ENCODE peak calls at places on chromosomes 12 and 14, in four cellular contexts. One of them, this sample, is unnamed. For H3K9me2 and H3K36me3, the result is how much of the 10 kb centered on the place peaks cover.

GRCh38 chr14:74945852-74946658 is 9.3 kb downstream of the PGF start:
- DNase-seq in hepatocyte: peak
- DNase-seq in SK-N-SH: peak
- DNase-seq in PC-3: peak
- DNase-seq in this sample: peak

GRCh38 chr14:91509083-91509877 is 830 bp downstream of the PPP4R3A start:
- DNase-seq in hepatocyte: peak
- DNase-seq in SK-N-SH: peak
- DNase-seq in PC-3: no peak
- DNase-seq in this sample: peak

GRCh38 chr12:123996581-123996980 is 23.6 kb downstream of the ZNF664 start:
- DNase-seq in hepatocyte: no peak
- DNase-seq in SK-N-SH: no peak
- DNase-seq in PC-3: no peak
- DNase-seq in this sample: no peak

GRCh38 chr12:84131076-84131475 is 781.5 kb downstream of the SLC6A15 start:
- DNase-seq in hepatocyte: no peak
- DNase-seq in SK-N-SH: no peak
- DNase-seq in PC-3: peak
- DNase-seq in this sample: no peak

GRCh38 chr14:103118019-103118662 is 5.1 kb upstream of the TNFAIP2 start:
- DNase-seq in hepatocyte: no peak
- DNase-seq in SK-N-SH: no peak
- DNase-seq in PC-3: no peak
- DNase-seq in this sample: no peak

GRCh38 chr12:100356646-100357223 is at the start of gene SLC17A8:
- DNase-seq in hepatocyte: peak
- DNase-seq in SK-N-SH: peak
- DNase-seq in PC-3: no peak
- DNase-seq in this sample: no peak

GRCh38 chr14:50612795-50613194 is 52.9 kb downstream of the ATL1 start:
- DNase-seq in hepatocyte: no peak
- DNase-seq in SK-N-SH: no peak
- DNase-seq in PC-3: no peak
- DNase-seq in this sample: no peak

GRCh38 chr14:43894534-43894933 is 612.5 kb downstream of the FSCB start:
- DNase-seq in hepatocyte: no peak
- DNase-seq in SK-N-SH: peak
- DNase-seq in PC-3: peak
- DNase-seq in this sample: peak

GRCh38 chr12:132818562-132818961 is 10.1 kb downstream of the GOLGA3 start:
- DNase-seq in hepatocyte: no peak
- DNase-seq in SK-N-SH: no peak
- DNase-seq in PC-3: no peak
- DNase-seq in this sample: no peak

GRCh38 chr12:116969615-116970575 is 59.1 kb downstream of the FBXW8 start:
- DNase-seq in hepatocyte: no peak
- DNase-seq in SK-N-SH: peak
- DNase-seq in PC-3: no peak
- DNase-seq in this sample: no peak

GRCh38 chr12:104348283-104348993 is 44.9 kb downstream of the EID3 start:
- DNase-seq in hepatocyte: no peak
- DNase-seq in SK-N-SH: no peak
- DNase-seq in PC-3: no peak
- DNase-seq in this sample: no peak

GRCh38 chr12:104280111-104280510 is 23.4 kb upstream of the EID3 start:
- DNase-seq in hepatocyte: no peak
- DNase-seq in SK-N-SH: no peak
- DNase-seq in PC-3: peak
- DNase-seq in this sample: no peak

GRCh38 chr14:52678591-52678990 is 16.8 kb downstream of the ERO1A start:
- DNase-seq in hepatocyte: no peak
- DNase-seq in SK-N-SH: peak
- DNase-seq in PC-3: peak
- DNase-seq in this sample: peak

GRCh38 chr12:96219700-96220206 is 25.6 kb downstream of the ELK3 start:
- DNase-seq in hepatocyte: peak
- DNase-seq in SK-N-SH: peak
- DNase-seq in PC-3: peak
- DNase-seq in this sample: no peak

GRCh38 chr12:57895337-57896138 is 45.8 kb upstream of the ATP23 start:
- DNase-seq in hepatocyte: no peak
- DNase-seq in SK-N-SH: no peak
- DNase-seq in PC-3: no peak
- DNase-seq in this sample: no peak

GRCh38 chr14:52080817-52081755 is 12.2 kb upstream of the NID2 start:
- DNase-seq in hepatocyte: peak
- DNase-seq in SK-N-SH: no peak
- DNase-seq in PC-3: peak
- DNase-seq in this sample: no peak

GRCh38 chr12:69987453-69988102 is 162.6 kb downstream of the MYRFL start:
- DNase-seq in hepatocyte: peak
- DNase-seq in SK-N-SH: no peak
- DNase-seq in PC-3: peak
- DNase-seq in this sample: no peak

GRCh38 chr12:51621155-51621922 is 30.3 kb downstream of the SCN8A start:
- DNase-seq in hepatocyte: no peak
- DNase-seq in SK-N-SH: no peak
- DNase-seq in PC-3: peak
- DNase-seq in this sample: no peak

GRCh38 chr12:117580718-117581062 is 219.3 kb upstream of the NOS1 start:
- DNase-seq in hepatocyte: peak
- DNase-seq in SK-N-SH: peak
- DNase-seq in PC-3: peak
- DNase-seq in this sample: peak

GRCh38 chr12:41151789-41152188 is 36.3 kb upstream of the PDZRN4 start:
- DNase-seq in hepatocyte: no peak
- DNase-seq in SK-N-SH: no peak
- DNase-seq in PC-3: peak
- DNase-seq in this sample: no peak

GRCh38 chr12:13436696-13437391 is 240.3 kb downstream of the EMP1 start:
- DNase-seq in hepatocyte: peak
- DNase-seq in SK-N-SH: peak
- DNase-seq in PC-3: no peak
- DNase-seq in this sample: no peak

GRCh38 chr12:24135158-24135850 is 185.8 kb upstream of the SOX5 start:
- DNase-seq in hepatocyte: peak
- DNase-seq in SK-N-SH: peak
- DNase-seq in PC-3: no peak
- DNase-seq in this sample: no peak

GRCh38 chr12:1201886-1202285 is 210.9 kb downstream of the ERC1 start:
- DNase-seq in hepatocyte: no peak
- DNase-seq in SK-N-SH: no peak
- DNase-seq in PC-3: no peak
- DNase-seq in this sample: no peak

GRCh38 chr12:48104531-48104930 is 1.3 kb downstream of the SENP1 start:
- DNase-seq in hepatocyte: no peak
- DNase-seq in SK-N-SH: no peak
- DNase-seq in PC-3: peak
- DNase-seq in this sample: peak

GRCh38 chr12:24742378-24742777 is 206.5 kb downstream of the BCAT1 start:
- DNase-seq in hepatocyte: no peak
- DNase-seq in SK-N-SH: no peak
- DNase-seq in PC-3: no peak
- DNase-seq in this sample: no peak

GRCh38 chr12:27190761-27191160 is 53.3 kb upstream of the STK38L start:
- DNase-seq in hepatocyte: no peak
- DNase-seq in SK-N-SH: no peak
- DNase-seq in PC-3: peak
- DNase-seq in this sample: no peak

GRCh38 chr14:98462908-98463307 is 809.1 kb downstream of the BCL11B start:
- DNase-seq in hepatocyte: no peak
- DNase-seq in SK-N-SH: no peak
- DNase-seq in PC-3: no peak
- DNase-seq in this sample: no peak

GRCh38 chr14:98458702-98459101 is 813.3 kb downstream of the BCL11B start:
- DNase-seq in hepatocyte: no peak
- DNase-seq in SK-N-SH: no peak
- DNase-seq in PC-3: no peak
- DNase-seq in this sample: no peak
- H3K9me2 ChIP-seq in hepatocyte: under half
- H3K9me2 ChIP-seq in SK-N-SH: under half
- H3K9me2 ChIP-seq in PC-3: under half
- H3K9me2 ChIP-seq in this sample: under half

DNA sequence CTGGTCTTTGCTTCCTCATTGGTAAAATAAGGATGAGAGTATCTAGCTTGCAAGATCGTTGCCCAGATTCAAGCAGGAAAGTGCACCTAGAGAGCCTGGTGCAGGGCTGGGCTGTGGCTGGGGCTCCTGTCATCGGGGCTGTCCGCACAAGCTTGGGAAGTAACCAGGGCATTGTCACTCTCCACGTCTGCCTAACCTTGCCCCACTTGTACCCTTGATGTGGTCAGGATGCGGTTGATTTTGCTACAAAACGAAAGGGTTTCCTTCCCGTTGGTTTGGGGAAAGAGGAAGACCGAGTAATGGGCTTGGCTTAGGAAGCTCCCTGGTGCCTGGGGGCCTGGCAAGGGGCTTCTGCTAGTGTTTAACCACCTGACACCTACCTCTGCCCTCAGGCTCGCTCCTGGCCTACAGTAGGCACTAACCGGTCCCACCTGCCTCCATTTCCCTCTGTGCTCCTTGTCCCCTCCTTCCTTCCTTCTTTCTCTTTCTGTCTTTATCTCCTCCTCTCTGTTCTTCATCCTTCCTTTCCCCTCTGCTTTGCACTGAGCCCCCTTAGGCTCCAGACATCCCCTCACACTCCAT is 21.8 kb downstream of the MVK start:
- DNase-seq in hepatocyte: no peak
- DNase-seq in SK-N-SH: no peak
- DNase-seq in PC-3: no peak
- DNase-seq in this sample: no peak
- H3K36me3 ChIP-seq in hepatocyte: under half
- H3K36me3 ChIP-seq in SK-N-SH: under half
- H3K36me3 ChIP-seq in PC-3: under half
- H3K36me3 ChIP-seq in this sample: under half

DNA sequence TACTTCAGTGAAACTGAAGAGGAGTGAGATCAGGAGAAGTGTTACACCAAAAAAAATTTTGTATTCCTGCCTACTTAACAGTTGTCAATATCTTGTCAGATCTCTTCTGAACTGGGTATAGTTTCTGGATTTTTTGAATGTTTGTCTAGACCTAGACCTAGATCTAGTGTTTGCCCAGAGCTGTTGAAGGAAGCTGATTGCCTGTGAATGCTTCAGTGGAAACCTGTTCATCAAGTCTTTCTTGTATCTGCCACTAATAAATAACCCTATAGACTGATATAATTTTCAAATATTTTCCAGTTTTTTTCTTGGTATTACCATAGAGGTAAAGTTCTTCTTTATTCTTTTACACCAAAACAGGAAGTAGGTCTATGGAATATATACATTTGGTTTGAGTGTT is 781.5 kb upstream of the FBXO33 start:
- DNase-seq in hepatocyte: no peak
- DNase-seq in SK-N-SH: no peak
- DNase-seq in PC-3: peak
- DNase-seq in this sample: no peak
- H3K9me2 ChIP-seq in hepatocyte: under half
- H3K9me2 ChIP-seq in SK-N-SH: under half
- H3K9me2 ChIP-seq in PC-3: under half
- H3K9me2 ChIP-seq in this sample: under half

GRCh38 chr14:95107711-95108110 is 49.6 kb downstream of the DICER1 start:
- DNase-seq in hepatocyte: no peak
- DNase-seq in SK-N-SH: no peak
- DNase-seq in PC-3: no peak
- DNase-seq in this sample: no peak
- H3K36me3 ChIP-seq in hepatocyte: under half
- H3K36me3 ChIP-seq in SK-N-SH: half or more
- H3K36me3 ChIP-seq in PC-3: half or more
- H3K36me3 ChIP-seq in this sample: half or more

GRCh38 chr14:64247186-64247585 is 47.0 kb downstream of the ESR2 start:
- DNase-seq in hepatocyte: no peak
- DNase-seq in SK-N-SH: no peak
- DNase-seq in PC-3: no peak
- DNase-seq in this sample: no peak
- H3K9me2 ChIP-seq in hepatocyte: under half
- H3K9me2 ChIP-seq in SK-N-SH: under half
- H3K9me2 ChIP-seq in PC-3: under half
- H3K9me2 ChIP-seq in this sample: under half

GRCh38 chr12:62903151-62903550 is 31.8 kb downstream of the PPM1H start:
- DNase-seq in hepatocyte: no peak
- DNase-seq in SK-N-SH: no peak
- DNase-seq in PC-3: no peak
- DNase-seq in this sample: no peak

GRCh38 chr12:62899568-62900390 is 35.2 kb downstream of the PPM1H start:
- DNase-seq in hepatocyte: no peak
- DNase-seq in SK-N-SH: no peak
- DNase-seq in PC-3: no peak
- DNase-seq in this sample: no peak

GRCh38 chr12:62895351-62895750 is 39.6 kb downstream of the PPM1H start:
- DNase-seq in hepatocyte: no peak
- DNase-seq in SK-N-SH: no peak
- DNase-seq in PC-3: no peak
- DNase-seq in this sample: no peak

GRCh38 chr12:62900686-62901272 is 34.2 kb downstream of the PPM1H start:
- DNase-seq in hepatocyte: peak
- DNase-seq in SK-N-SH: no peak
- DNase-seq in PC-3: peak
- DNase-seq in this sample: no peak

DNA sequence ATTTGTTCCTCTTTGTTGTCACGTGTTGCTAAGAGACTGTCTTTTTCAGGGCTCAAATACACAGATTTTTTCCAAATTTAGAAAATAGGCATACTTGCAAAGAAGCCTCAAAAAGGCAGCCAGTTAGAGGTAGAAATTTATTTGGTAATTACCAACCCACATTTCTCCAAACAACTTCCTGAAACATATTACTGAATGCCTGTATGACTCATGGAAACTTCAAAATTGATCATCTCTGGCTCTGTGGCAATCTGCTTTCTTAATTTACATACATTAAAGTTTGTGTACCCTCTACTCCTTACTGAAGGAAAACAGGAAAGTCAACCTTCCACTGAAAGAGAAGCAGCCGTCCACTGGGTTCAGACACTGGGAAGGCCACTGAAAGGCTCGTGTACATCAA is 36.4 kb downstream of the PPM1H start:
- DNase-seq in hepatocyte: no peak
- DNase-seq in SK-N-SH: no peak
- DNase-seq in PC-3: peak
- DNase-seq in this sample: no peak
- H3K36me3 ChIP-seq in hepatocyte: under half
- H3K36me3 ChIP-seq in SK-N-SH: under half
- H3K36me3 ChIP-seq in PC-3: under half
- H3K36me3 ChIP-seq in this sample: under half

This sample was measured in Karpas-422.